ENCODE peak calls at places on chromosome 9, in ten cellular contexts. I, A, L, R, N, F, Y, M, W and T are unnamed samples.

GRCh38 chr9:87959916-87960581 is 14.3 kb downstream of the CDK20 start:
- ATAC-seq in F (no peak), R (no peak), L (no peak), A (no peak), M (no peak), W (no peak), N (no peak), I (no peak), Y (peak; percentile 77), T (no peak)

GRCh38 chr9:130870491-130871381 is 25.9 kb downstream of the QRFP start:
- ATAC-seq in M (no peak), L (no peak), I (no peak), Y (no peak), N (peak; percentile 82), A (no peak), R (no peak), F (peak; percentile 94), W (no peak), T (no peak)

GRCh38 chr9:89387970-89388867 is 69.9 kb downstream of the SECISBP2 start:
- ATAC-seq in Y (peak; percentile 67), M (peak; percentile 83), W (no peak), A (peak; percentile 49), F (no peak), R (no peak), I (no peak), N (peak; percentile 68), L (peak; percentile 74), T (peak; percentile 90)

GRCh38 chr9:117644133-117644532 is 60.1 kb upstream of the TLR4 start:
- ATAC-seq in N (no peak), A (no peak), R (no peak), I (no peak), F (peak; percentile 66), W (no peak), Y (no peak), M (no peak), L (no peak), T (no peak)

GRCh38 chr9:120919639-120920494 is 6.7 kb downstream of the TRAF1 start:
- ATAC-seq in I (peak; percentile 69), W (peak; percentile 25), M (peak; percentile 70), F (no peak), R (no peak), A (peak; percentile 42), Y (peak; percentile 63), N (peak; percentile 71), L (no peak), T (peak; percentile 52)

GRCh38 chr9:126615791-126616447 is 2.2 kb downstream of the LMX1B start:
- ATAC-seq in I (no peak), R (no peak), N (no peak), F (no peak), L (no peak), W (no peak), Y (no peak), M (no peak), A (no peak), T (no peak)

GRCh38 chr9:10144336-10144735 is 468.5 kb downstream of the PTPRD start:
- ATAC-seq in A (no peak), Y (no peak), I (no peak), F (no peak), W (no peak), N (peak; percentile 95), M (no peak), R (no peak), L (no peak), T (no peak)

GRCh38 chr9:69104830-69105527 is 69.1 kb upstream of the TJP2 start:
- ATAC-seq in F (no peak), R (peak; percentile 99), M (no peak), W (peak; percentile 40), A (peak; percentile 90), L (peak; percentile 98), N (peak; percentile 57), I (no peak), Y (peak; percentile 98), T (no peak)

GRCh38 chr9:110143969-110144545 is 63.9 kb downstream of the C9orf152 start:
- ATAC-seq in A (no peak), I (no peak), Y (peak; percentile 41), L (no peak), W (no peak), N (peak; percentile 33), R (no peak), F (peak; percentile 79), M (no peak), T (no peak)

DNA sequence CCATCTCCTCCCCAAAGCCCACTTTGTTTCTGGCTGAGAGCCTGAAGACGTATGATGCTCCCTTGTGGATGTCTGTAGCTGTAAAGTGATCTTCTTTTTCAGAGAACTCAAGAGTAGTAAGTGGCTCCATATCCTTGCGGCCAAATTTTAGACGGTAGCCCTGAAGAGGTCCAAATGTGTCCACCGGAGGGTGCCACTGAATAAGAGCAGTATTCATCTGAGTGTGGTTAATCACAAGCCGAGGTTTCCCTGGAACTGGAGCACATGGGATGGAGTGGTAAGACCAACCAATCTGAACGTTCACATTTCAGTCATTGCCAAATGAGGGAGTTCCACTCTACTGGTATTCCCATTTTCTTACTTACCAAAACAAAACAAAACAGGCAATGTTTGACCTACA is 686.5 kb upstream of the DMAC1 start:
- ATAC-seq in Y (peak; percentile 96), A (no peak), M (no peak), N (peak; percentile 88), W (no peak), I (no peak), L (no peak), F (no peak), R (no peak), T (no peak)
- H3K27ac ChIP-seq in Y (no peak overlapping the region), A (no peak overlapping the region), M (no peak overlapping the region), N (no peak overlapping the region), W (no peak overlapping the region), I (no peak overlapping the region), L (no peak overlapping the region), F (no peak overlapping the region), R (no peak overlapping the region), T (no peak overlapping the region)

GRCh38 chr9:26945591-26945990 is 1.5 kb downstream of the PLAA start:
- ATAC-seq in A (no peak), F (no peak), R (no peak), I (no peak), L (no peak), M (no peak), Y (no peak), N (no peak), W (no peak), T (no peak)

GRCh38 chr9:26947736-26948135 is 694 bp upstream of the PLAA start:
- ATAC-seq in F (no peak), N (no peak), W (no peak), A (no peak), L (no peak), Y (no peak), R (no peak), I (no peak), M (no peak), T (no peak)

GRCh38 chr9:26949604-26950003 is 2.6 kb upstream of the PLAA start:
- ATAC-seq in L (no peak), F (no peak), I (no peak), R (peak; percentile 26), N (no peak), M (no peak), A (no peak), W (no peak), Y (no peak), T (no peak)

GRCh38 chr9:26950521-26950920 is 3.5 kb upstream of the PLAA start:
- ATAC-seq in W (no peak), N (no peak), I (no peak), M (no peak), L (no peak), R (no peak), Y (no peak), F (no peak), A (no peak), T (no peak)

GRCh38 chr9:26946753-26947727 is at the start of gene PLAA:
- ATAC-seq in R (peak; percentile 92), F (peak; percentile 96), M (peak; percentile 99), W (peak; percentile 99), I (peak; percentile 89), L (peak; percentile 99), N (peak; percentile 100), A (peak; percentile 98), Y (peak; percentile 99), T (peak; percentile 99)
- TF ChIP-seq POLR2A in R (peak; percentile 49), F (peak; percentile 87), M (peak; percentile 65), W (no peak), I (peak; percentile 61), L (peak; percentile 74), N (peak; percentile 54), A (peak; percentile 67), Y (peak; percentile 78), T (peak; percentile 41)

DNA sequence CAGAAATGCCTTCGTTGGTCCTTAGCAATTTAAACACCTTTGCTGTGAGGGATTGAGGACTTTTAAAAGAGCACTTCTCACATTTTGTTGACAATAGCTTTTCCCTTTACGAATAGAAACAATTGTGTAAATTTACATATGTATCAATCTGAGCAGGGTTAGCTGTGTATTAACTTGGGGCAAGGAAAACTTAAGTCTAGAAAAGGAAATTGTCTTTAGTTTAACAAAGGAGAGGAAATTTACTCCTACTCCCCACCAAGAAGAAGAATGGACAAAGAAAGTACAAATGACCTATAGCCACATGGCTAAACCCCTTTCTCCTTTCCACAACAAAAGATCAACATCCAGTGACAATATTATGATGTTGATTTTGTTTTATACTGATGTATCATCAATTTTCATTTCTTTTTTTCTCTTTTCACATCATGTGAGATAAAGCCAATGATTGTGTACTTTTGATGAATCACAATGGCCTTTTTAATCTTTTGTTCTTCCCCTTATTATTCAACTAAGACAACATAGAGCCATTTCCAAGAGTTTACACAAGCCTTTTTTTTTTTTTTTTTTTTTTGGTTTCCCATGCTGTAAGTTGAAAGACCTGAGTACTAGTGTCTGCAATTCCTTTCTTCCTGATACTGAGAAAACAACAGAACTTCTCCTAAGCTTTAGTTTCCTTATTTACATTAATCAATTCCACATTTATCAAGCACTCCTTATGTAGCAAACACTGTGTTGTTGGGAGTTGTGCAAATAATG is 19.0 kb downstream of the FOXB2 start:
- ATAC-seq in L (no peak), M (no peak), N (no peak), Y (no peak), W (no peak), R (no peak), F (no peak), I (no peak), A (no peak), T (no peak)
- H3K27ac ChIP-seq in L (no peak overlapping the region), M (no peak overlapping the region), N (no peak overlapping the region), Y (no peak overlapping the region), W (no peak overlapping the region), R (no peak overlapping the region), F (no peak overlapping the region), I (no peak overlapping the region), A (no peak overlapping the region), T (no peak overlapping the region)

DNA sequence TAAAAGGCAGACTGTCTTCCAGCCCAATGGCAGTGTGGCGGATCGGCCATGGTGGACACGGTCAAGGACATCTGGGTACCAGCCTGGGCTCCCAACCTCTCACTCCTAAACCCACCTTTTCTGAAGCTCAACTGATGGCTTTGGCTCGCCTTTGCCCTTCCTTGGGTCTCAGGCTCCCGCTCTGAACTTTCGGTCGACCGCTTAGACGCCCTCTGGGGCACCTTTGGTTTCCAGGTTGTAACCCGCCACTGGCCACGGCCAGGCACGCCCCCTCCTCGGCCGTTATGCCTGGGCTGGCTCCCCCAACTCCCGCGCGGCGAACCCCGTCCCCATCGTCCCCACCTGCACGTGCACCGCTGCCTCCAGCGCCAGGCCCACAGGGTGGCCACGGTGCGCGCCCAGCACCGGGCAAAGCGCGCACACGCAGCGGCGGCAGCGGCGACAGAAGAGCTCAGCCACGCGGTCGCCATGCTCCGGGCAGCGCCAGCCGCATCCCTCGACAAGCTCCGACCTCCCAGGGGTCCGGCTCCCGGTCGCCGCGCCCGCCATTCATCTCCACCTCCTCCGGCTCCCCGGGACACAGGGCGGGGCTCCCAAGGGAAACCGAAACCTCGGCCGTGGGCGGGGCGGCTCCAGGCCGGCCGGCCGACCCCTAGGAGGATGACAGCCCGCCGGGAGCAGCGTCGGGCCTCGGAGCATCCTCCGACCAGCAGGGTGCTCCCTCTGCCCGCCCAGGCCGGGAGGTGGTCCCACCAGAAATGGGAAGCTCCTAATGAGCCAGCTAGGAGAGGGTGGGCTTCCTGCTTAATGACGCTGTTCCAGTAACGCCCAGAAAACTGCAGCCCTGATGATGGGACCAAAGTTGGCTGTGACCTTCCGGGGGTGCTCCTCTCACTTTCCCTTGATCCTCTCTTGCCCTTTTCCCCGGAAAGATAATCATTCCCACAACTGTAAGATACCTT is at the start of gene TRIM14:
- ATAC-seq in L (peak; percentile 83), A (peak; percentile 88), Y (peak; percentile 91), I (peak; percentile 87), F (peak; percentile 78), R (peak; percentile 87), M (no peak), N (peak; percentile 79), W (peak; percentile 92), T (peak; percentile 70)
- TF ChIP-seq POLR2A in L (peak; percentile 73), A (peak; percentile 41), Y (peak; percentile 43), I (peak; percentile 67), F (peak; percentile 94), R (no peak), M (no peak), N (peak; percentile 25), W (peak; percentile 34), T (no peak)